ENCODE peak calls at places on chromosomes 5 and 9, in eight cellular contexts. U is left cardiac atrium; W is RWPE1; Z is activated CD8-positive, alpha-beta memory T cell treated with anti-CD3 and anti-CD28 coated beads for 24 hours; X is AG08396; F is renal cortical epithelial cell; M is psoas muscle; N is naive thymus-derived CD8-positive, alpha-beta T cell. G is an unnamed sample.
A peak's percentile ranks its signal among the peaks of the same experiment; 100 is the strongest.

GRCh38 chr5:149930060-149930753 is 14.4 kb downstream of the PDE6A start:
- DNase-seq in U (no peak), W (no peak), Z (no peak), X (no peak), F (no peak), M (no peak), N (no peak), G (no peak)

GRCh38 chr9:114235113-114235589 is 79.8 kb downstream of the COL27A1 start:
- DNase-seq in U (no peak), W (no peak), Z (no peak), X (no peak), F (no peak), M (no peak), N (no peak), G (no peak)

GRCh38 chr5:124754206-124754927 is 7.9 kb upstream of the ZNF608 start:
- DNase-seq in U (no peak), W (no peak), Z (no peak), X (no peak), F (no peak), M (no peak), N (no peak), G (no peak)

GRCh38 chr9:124771867-124772621 is 933 bp upstream of the NR6A1 start:
- DNase-seq in U (peak; percentile 72), W (peak; percentile 91), Z (peak; percentile 79), X (peak; percentile 85), F (peak; percentile 57), M (peak; percentile 83), N (peak; percentile 23), G (peak; percentile 74)

GRCh38 chr5:81852277-81853004 is 101.5 kb upstream of the SSBP2 start:
- DNase-seq in U (peak; percentile 32), W (no peak), Z (peak; percentile 64), X (peak; percentile 14), F (peak; percentile 73), M (peak; percentile 64), N (peak; percentile 48), G (peak; percentile 55)

GRCh38 chr9:116327702-116328440 is 174.3 kb downstream of the PAPPA start:
- DNase-seq in U (no peak), W (no peak), Z (no peak), X (peak; percentile 58), F (no peak), M (no peak), N (no peak), G (no peak)

GRCh38 chr9:83570359-83570758 is 32.2 kb upstream of the FRMD3 start:
- DNase-seq in U (no peak), W (no peak), Z (no peak), X (no peak), F (peak; percentile 46), M (no peak), N (no peak), G (no peak)

GRCh38 chr5:78547171-78547570 is 101.4 kb downstream of the LHFPL2 start:
- DNase-seq in U (no peak), W (no peak), Z (no peak), X (peak; percentile 43), F (no peak), M (no peak), N (no peak), G (no peak)

GRCh38 chr5:136246122-136246521 is 53.2 kb upstream of the SMIM32 start:
- DNase-seq in U (no peak), W (no peak), Z (no peak), X (no peak), F (peak; percentile 79), M (no peak), N (no peak), G (no peak)

GRCh38 chr5:137609122-137609521 is 110.0 kb upstream of the SPOCK1 start:
- DNase-seq in U (no peak), W (no peak), Z (no peak), X (no peak), F (peak; percentile 56), M (no peak), N (no peak), G (no peak)

GRCh38 chr5:33772276-33772990 is 119.4 kb downstream of the ADAMTS12 start:
- DNase-seq in U (no peak), W (peak; percentile 18), Z (no peak), X (peak; percentile 34), F (peak; percentile 67), M (no peak), N (no peak), G (no peak)

GRCh38 chr9:95477441-95477840 is 39.3 kb downstream of the PTCH1 start:
- DNase-seq in U (no peak), W (no peak), Z (no peak), X (no peak), F (no peak), M (no peak), N (no peak), G (no peak)

GRCh38 chr5:170633235-170634041 is 129.6 kb downstream of the KCNIP1 start:
- DNase-seq in U (peak; percentile 56), W (peak; percentile 69), Z (no peak), X (peak; percentile 83), F (peak; percentile 85), M (peak; percentile 66), N (no peak), G (no peak)

GRCh38 chr5:44807269-44807668 is 1.5 kb upstream of the MRPS30 start:
- DNase-seq in U (no peak), W (peak; percentile 35), Z (no peak), X (no peak), F (peak; percentile 13), M (no peak), N (no peak), G (no peak)

GRCh38 chr9:137665697-137666504 is 47.1 kb downstream of the EHMT1 start:
- DNase-seq in U (no peak), W (no peak), Z (no peak), X (no peak), F (no peak), M (no peak), N (no peak), G (no peak)

GRCh38 chr9:95073042-95073607 is 244.4 kb downstream of the FANCC start:
- DNase-seq in U (no peak), W (peak; percentile 22), Z (peak; percentile 28), X (no peak), F (no peak), M (peak; percentile 67), N (no peak), G (no peak)

GRCh38 chr5:9245071-9245470 is 300.8 kb downstream of the SEMA5A start:
- DNase-seq in U (no peak), W (no peak), Z (no peak), X (no peak), F (no peak), M (no peak), N (no peak), G (no peak)

GRCh38 chr9:110255417-110256141 is 728 bp downstream of the TXN start:
- DNase-seq in U (peak; percentile 68), W (peak; percentile 59), Z (peak; percentile 85), X (peak; percentile 45), F (peak; percentile 66), M (peak; percentile 74), N (peak; percentile 11), G (peak; percentile 83)

GRCh38 chr5:173045481-173045880 is 10.7 kb upstream of the CREBRF start:
- DNase-seq in U (no peak), W (no peak), Z (no peak), X (no peak), F (no peak), M (no peak), N (no peak), G (no peak)

GRCh38 chr5:172133359-172134029 is 54.5 kb downstream of the STK10 start:
- DNase-seq in U (peak; percentile 61), W (peak; percentile 90), Z (peak; percentile 73), X (peak; percentile 84), F (peak; percentile 98), M (no peak), N (peak; percentile 23), G (no peak)

GRCh38 chr9:89078860-89079259 is 87.6 kb downstream of the S1PR3 start:
- DNase-seq in U (no peak), W (no peak), Z (no peak), X (peak; percentile 33), F (peak; percentile 4), M (no peak), N (no peak), G (no peak)

GRCh38 chr5:143197260-143197656 is 206.2 kb downstream of the NR3C1 start:
- DNase-seq in U (no peak), W (no peak), Z (no peak), X (no peak), F (no peak), M (no peak), N (no peak), G (no peak)

GRCh38 chr5:155021858-155022257 is 8.3 kb downstream of the KIF4B start:
- DNase-seq in U (no peak), W (no peak), Z (no peak), X (peak; percentile 33), F (no peak), M (no peak), N (no peak), G (no peak)

GRCh38 chr5:17315710-17316221 is 98.3 kb downstream of the BASP1 start:
- DNase-seq in U (no peak), W (no peak), Z (no peak), X (peak; percentile 65), F (no peak), M (no peak), N (no peak), G (no peak)

GRCh38 chr5:3006526-3006925 is 255.0 kb upstream of the IRX2 start:
- DNase-seq in U (no peak), W (no peak), Z (no peak), X (no peak), F (no peak), M (no peak), N (no peak), G (no peak)

GRCh38 chr5:163846512-163846911 is 341.1 kb downstream of the MAT2B start:
- DNase-seq in U (no peak), W (peak; percentile 3), Z (no peak), X (no peak), F (no peak), M (no peak), N (no peak), G (no peak)

GRCh38 chr5:88926774-88927173 is 43.8 kb upstream of the MEF2C start:
- DNase-seq in U (no peak), W (no peak), Z (no peak), X (no peak), F (no peak), M (no peak), N (no peak), G (no peak)

GRCh38 chr5:181261320-181262085 is 560 bp upstream of the TRIM52 start:
- DNase-seq in U (peak; percentile 83), W (peak; percentile 62), Z (peak; percentile 92), X (peak; percentile 71), F (no peak), M (peak; percentile 84), N (peak; percentile 83), G (peak; percentile 84)

GRCh38 chr5:132190161-132190817 is 37.4 kb downstream of the P4HA2 start:
- DNase-seq in U (no peak), W (peak; percentile 84), Z (peak; percentile 26), X (peak; percentile 74), F (peak; percentile 67), M (no peak), N (peak; percentile 46), G (no peak)

GRCh38 chr9:87889065-87889881 is 6.6 kb downstream of the SPATA31E1 start:
- DNase-seq in U (no peak), W (no peak), Z (no peak), X (no peak), F (no peak), M (no peak), N (no peak), G (no peak)

GRCh38 chr9:114864471-114864870 is 58.6 kb upstream of the TNFSF15 start:
- DNase-seq in U (no peak), W (no peak), Z (no peak), X (no peak), F (peak; percentile 33), M (no peak), N (no peak), G (no peak)

GRCh38 chr5:103347729-103348128 is 89.2 kb downstream of the MACIR start:
- DNase-seq in U (no peak), W (no peak), Z (no peak), X (no peak), F (peak; percentile 45), M (no peak), N (no peak), G (no peak)

GRCh38 chr9:136204838-136205706 is at the start of gene LHX3:
- DNase-seq in U (no peak), W (peak; percentile 74), Z (no peak), X (peak; percentile 86), F (no peak), M (no peak), N (peak; percentile 29), G (no peak)

GRCh38 chr5:5078009-5078897 is 61.9 kb upstream of the ADAMTS16 start:
- DNase-seq in U (no peak), W (no peak), Z (no peak), X (no peak), F (peak; percentile 96), M (no peak), N (no peak), G (no peak)

G was measured in right lobe of liver.